ENCODE peak calls at places on chromosomes 12 and 14, in four cellular contexts. One of them, this sample, is unnamed.
A peak's percentile ranks its signal among the peaks of the same experiment; 100 is the strongest.

GRCh38 chr12:79659961-79660431 is 30.8 kb downstream of the PAWR start:
- DNase-seq in lower leg skin: no peak
- DNase-seq in cardiac fibroblast: peak; percentile 16
- DNase-seq in GM12865: no peak
- DNase-seq in this sample: peak; percentile 20

GRCh38 chr12:70609739-70610491 is 27.3 kb downstream of the PTPRB start:
- DNase-seq in cardiac fibroblast: peak; percentile 36
- DNase-seq in lower leg skin: peak; percentile 89
- DNase-seq in GM12865: no peak
- DNase-seq in this sample: peak; percentile 57

GRCh38 chr12:11513288-11513687 is 117.9 kb upstream of the PRB2 start:
- DNase-seq in GM12865: no peak
- DNase-seq in cardiac fibroblast: peak; percentile 7
- DNase-seq in lower leg skin: peak; percentile 39
- DNase-seq in this sample: no peak

GRCh38 chr12:18752280-18752920 is 14.5 kb downstream of the CAPZA3 start:
- DNase-seq in GM12865: no peak
- DNase-seq in lower leg skin: no peak
- DNase-seq in cardiac fibroblast: peak; percentile 96
- DNase-seq in this sample: peak; percentile 57

GRCh38 chr12:76290963-76291859 is 57.0 kb downstream of the BBS10 start:
- DNase-seq in lower leg skin: peak; percentile 52
- DNase-seq in cardiac fibroblast: no peak
- DNase-seq in GM12865: no peak
- DNase-seq in this sample: peak; percentile 55

GRCh38 chr14:53978194-53978593 is 21.6 kb upstream of the BMP4 start:
- DNase-seq in cardiac fibroblast: no peak
- DNase-seq in lower leg skin: no peak
- DNase-seq in GM12865: no peak
- DNase-seq in this sample: no peak

GRCh38 chr12:39920647-39921046 is 185.2 kb downstream of the SLC2A13 start:
- DNase-seq in lower leg skin: no peak
- DNase-seq in GM12865: no peak
- DNase-seq in cardiac fibroblast: no peak
- DNase-seq in this sample: no peak

GRCh38 chr14:77275041-77275854 is 4.2 kb upstream of the NGB start:
- DNase-seq in lower leg skin: no peak
- DNase-seq in cardiac fibroblast: no peak
- DNase-seq in GM12865: no peak
- DNase-seq in this sample: no peak

GRCh38 chr14:22520235-22520634 is 68.8 kb downstream of the DAD1 start:
- DNase-seq in lower leg skin: no peak
- DNase-seq in GM12865: no peak
- DNase-seq in cardiac fibroblast: peak; percentile 81
- DNase-seq in this sample: no peak

GRCh38 chr14:35826952-35827416 is 846 bp downstream of the BRMS1L start:
- DNase-seq in GM12865: no peak
- DNase-seq in lower leg skin: no peak
- DNase-seq in cardiac fibroblast: no peak
- DNase-seq in this sample: no peak

GRCh38 chr14:56751471-56751870 is 58.8 kb downstream of the OTX2 start:
- DNase-seq in cardiac fibroblast: no peak
- DNase-seq in lower leg skin: no peak
- DNase-seq in GM12865: no peak
- DNase-seq in this sample: no peak

GRCh38 chr12:45775465-45775864 is 46.0 kb downstream of the ARID2 start:
- DNase-seq in GM12865: no peak
- DNase-seq in lower leg skin: no peak
- DNase-seq in cardiac fibroblast: no peak
- DNase-seq in this sample: no peak

GRCh38 chr12:68559984-68560822 is 50.5 kb upstream of the RAP1B start:
- DNase-seq in lower leg skin: no peak
- DNase-seq in GM12865: peak; percentile 7
- DNase-seq in cardiac fibroblast: peak; percentile 25
- DNase-seq in this sample: no peak

GRCh38 chr14:79764288-79764687 is 447.0 kb downstream of the DIO2 start:
- DNase-seq in lower leg skin: no peak
- DNase-seq in cardiac fibroblast: no peak
- DNase-seq in GM12865: no peak
- DNase-seq in this sample: no peak

GRCh38 chr12:53504004-53504920 is 3.0 kb downstream of the NPFF start:
- DNase-seq in cardiac fibroblast: no peak
- DNase-seq in lower leg skin: peak; percentile 82
- DNase-seq in GM12865: no peak
- DNase-seq in this sample: no peak

GRCh38 chr12:29781176-29781575 is 2.6 kb downstream of the TMTC1 start:
- DNase-seq in cardiac fibroblast: no peak
- DNase-seq in lower leg skin: no peak
- DNase-seq in GM12865: no peak
- DNase-seq in this sample: no peak

GRCh38 chr14:54650331-54651017 is 83.5 kb downstream of the SAMD4A start:
- DNase-seq in GM12865: no peak
- DNase-seq in lower leg skin: peak; percentile 94
- DNase-seq in cardiac fibroblast: peak; percentile 65
- DNase-seq in this sample: peak; percentile 70

GRCh38 chr12:60173213-60174170 is 577.7 kb downstream of the SLC16A7 start:
- DNase-seq in lower leg skin: no peak
- DNase-seq in GM12865: no peak
- DNase-seq in cardiac fibroblast: no peak
- DNase-seq in this sample: peak; percentile 69

GRCh38 chr14:82855912-82856381 is 1322.3 kb upstream of the SEL1L start:
- DNase-seq in cardiac fibroblast: peak; percentile 1
- DNase-seq in lower leg skin: no peak
- DNase-seq in GM12865: peak; percentile 1
- DNase-seq in this sample: no peak

GRCh38 chr12:109740694-109741245 is 27.1 kb downstream of the FAM222A start:
- DNase-seq in GM12865: no peak
- DNase-seq in cardiac fibroblast: no peak
- DNase-seq in lower leg skin: peak; percentile 74
- DNase-seq in this sample: no peak

GRCh38 chr12:28958553-28959195 is 190.4 kb upstream of the FAR2 start:
- DNase-seq in GM12865: no peak
- DNase-seq in lower leg skin: no peak
- DNase-seq in cardiac fibroblast: peak; percentile 87
- DNase-seq in this sample: no peak

GRCh38 chr14:66603945-66604344 is 96.0 kb downstream of the GPHN start:
- DNase-seq in GM12865: no peak
- DNase-seq in lower leg skin: no peak
- DNase-seq in cardiac fibroblast: no peak
- DNase-seq in this sample: no peak

GRCh38 chr12:65824314-65824563 is at the start of gene HMGA2:
- DNase-seq in lower leg skin: peak; percentile 87
- DNase-seq in cardiac fibroblast: peak; percentile 83
- DNase-seq in GM12865: peak; percentile 28
- DNase-seq in this sample: no peak

GRCh38 chr12:90253142-90253541 is 544.5 kb upstream of the ATP2B1 start:
- DNase-seq in lower leg skin: no peak
- DNase-seq in GM12865: no peak
- DNase-seq in cardiac fibroblast: no peak
- DNase-seq in this sample: no peak

GRCh38 chr14:70924521-70924920 is 17.3 kb downstream of the PCNX1 start:
- DNase-seq in cardiac fibroblast: no peak
- DNase-seq in GM12865: no peak
- DNase-seq in lower leg skin: no peak
- DNase-seq in this sample: no peak

DNA sequence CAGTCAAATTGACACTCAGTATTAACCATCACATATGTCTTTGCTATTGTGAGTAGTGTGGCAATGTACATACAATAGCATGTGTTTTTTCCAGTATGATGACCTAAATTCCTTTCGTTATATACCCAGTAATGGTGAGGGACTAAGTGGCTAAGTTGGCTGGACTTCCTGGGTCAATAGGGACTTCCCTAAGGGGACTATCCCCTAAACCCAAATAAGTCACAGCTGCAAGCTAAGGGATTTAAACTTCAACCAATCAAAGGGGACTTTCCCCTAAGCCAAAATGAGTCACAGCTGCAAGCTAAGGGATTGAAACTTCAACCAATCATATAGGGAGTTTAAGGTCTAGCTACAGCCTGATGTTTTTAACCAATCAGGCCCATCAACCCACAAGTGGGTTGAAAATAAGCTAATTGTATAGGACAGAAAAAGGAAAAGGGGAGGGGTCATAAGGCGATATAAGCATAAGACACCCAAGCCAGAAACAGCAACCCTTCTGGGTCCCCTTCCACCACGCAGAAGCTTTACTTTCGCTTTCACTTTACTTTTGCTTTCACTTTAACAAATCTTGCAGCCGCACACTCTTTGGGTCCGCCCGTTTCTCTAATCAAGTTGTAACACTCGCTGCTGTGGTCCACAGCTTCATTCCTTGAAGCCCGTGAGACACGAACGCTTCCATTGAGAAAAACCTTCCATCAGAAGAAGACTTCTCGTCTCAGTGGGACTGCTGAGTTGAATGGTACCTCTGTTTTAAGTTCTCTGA is 404.4 kb downstream of the FLRT2 start:
- DNase-seq in GM12865: peak; percentile 81
- DNase-seq in lower leg skin: no peak
- DNase-seq in cardiac fibroblast: peak; percentile 1
- DNase-seq in this sample: peak; percentile 3
- H3K4me3 ChIP-seq in GM12865: peak overlapping the region; percentile 81
- H3K4me3 ChIP-seq in lower leg skin: no peak overlapping the region
- H3K4me3 ChIP-seq in cardiac fibroblast: no peak overlapping the region
- H3K4me3 ChIP-seq in this sample: peak overlapping the region; percentile 10

GRCh38 chr12:123114305-123115083 is 36.4 kb downstream of the PITPNM2 start:
- DNase-seq in GM12865: no peak
- DNase-seq in cardiac fibroblast: no peak
- DNase-seq in lower leg skin: no peak
- DNase-seq in this sample: no peak
- H3K4me3 ChIP-seq in GM12865: no peak overlapping the region
- H3K4me3 ChIP-seq in cardiac fibroblast: no peak overlapping the region
- H3K4me3 ChIP-seq in lower leg skin: no peak overlapping the region
- H3K4me3 ChIP-seq in this sample: no peak overlapping the region

GRCh38 chr12:106131671-106132070 is 7.1 kb downstream of the NUAK1 start:
- DNase-seq in cardiac fibroblast: peak; percentile 52
- DNase-seq in lower leg skin: no peak
- DNase-seq in GM12865: no peak
- DNase-seq in this sample: peak; percentile 37
- H3K4me3 ChIP-seq in cardiac fibroblast: no peak overlapping the region
- H3K4me3 ChIP-seq in lower leg skin: no peak overlapping the region
- H3K4me3 ChIP-seq in GM12865: no peak overlapping the region
- H3K4me3 ChIP-seq in this sample: no peak overlapping the region

GRCh38 chr12:85947286-85947685 is 73.2 kb downstream of the NTS start:
- DNase-seq in cardiac fibroblast: no peak
- DNase-seq in GM12865: no peak
- DNase-seq in lower leg skin: no peak
- DNase-seq in this sample: no peak

GRCh38 chr12:85948340-85948739 is 74.2 kb downstream of the NTS start:
- DNase-seq in cardiac fibroblast: no peak
- DNase-seq in lower leg skin: no peak
- DNase-seq in GM12865: no peak
- DNase-seq in this sample: no peak

GRCh38 chr12:85955127-85955526 is 81.0 kb downstream of the NTS start:
- DNase-seq in cardiac fibroblast: peak; percentile 20
- DNase-seq in lower leg skin: no peak
- DNase-seq in GM12865: no peak
- DNase-seq in this sample: no peak

GRCh38 chr12:85951823-85952222 is 77.7 kb downstream of the NTS start:
- DNase-seq in GM12865: peak; percentile 2
- DNase-seq in lower leg skin: no peak
- DNase-seq in cardiac fibroblast: peak; percentile 19
- DNase-seq in this sample: no peak

DNA sequence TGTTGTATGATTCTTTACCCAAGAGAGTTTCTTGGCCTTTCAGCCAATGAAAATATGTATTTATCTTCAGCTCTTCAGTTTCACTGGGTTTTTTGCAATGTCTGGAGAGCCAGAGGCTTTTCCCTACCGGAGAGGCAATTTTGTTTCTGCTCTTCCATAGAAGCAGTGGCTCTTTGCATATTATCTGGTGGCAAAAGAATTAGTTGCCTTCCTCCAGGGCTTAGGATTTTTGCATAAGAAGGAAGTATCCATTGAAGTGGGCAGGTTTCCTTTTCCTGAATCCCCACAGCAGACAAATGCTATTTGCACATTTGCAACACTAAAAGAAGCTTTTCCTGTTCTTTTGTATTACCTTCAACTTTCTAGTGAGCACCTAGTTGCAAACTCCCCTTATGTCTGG is 75.2 kb downstream of the NTS start:
- DNase-seq in cardiac fibroblast: no peak
- DNase-seq in GM12865: no peak
- DNase-seq in lower leg skin: no peak
- DNase-seq in this sample: no peak
- H3K4me3 ChIP-seq in cardiac fibroblast: no peak overlapping the region
- H3K4me3 ChIP-seq in GM12865: no peak overlapping the region
- H3K4me3 ChIP-seq in lower leg skin: no peak overlapping the region
- H3K4me3 ChIP-seq in this sample: no peak overlapping the region